ENCODE peak calls at places on chromosomes 5 and 9, in six cellular contexts. One of them, this sample, is unnamed.

GRCh38 chr5:5658226-5658625 is 235.7 kb downstream of the ICE1 start:
- DNase-seq in AG09309: peak
- DNase-seq in heart left ventricle: peak
- DNase-seq in left ventricle myocardium inferior: no peak
- DNase-seq in BJ: peak
- DNase-seq in SK-N-SH: no peak
- DNase-seq in this sample: no peak

GRCh38 chr5:54470677-54471076 is 15.2 kb downstream of the HSPB3 start:
- DNase-seq in AG09309: peak
- DNase-seq in heart left ventricle: no peak
- DNase-seq in left ventricle myocardium inferior: no peak
- DNase-seq in BJ: no peak
- DNase-seq in SK-N-SH: no peak
- DNase-seq in this sample: no peak

GRCh38 chr5:123882305-123882704 is 370.3 kb downstream of the CSNK1G3 start:
- DNase-seq in AG09309: no peak
- DNase-seq in heart left ventricle: no peak
- DNase-seq in left ventricle myocardium inferior: no peak
- DNase-seq in BJ: no peak
- DNase-seq in SK-N-SH: no peak
- DNase-seq in this sample: no peak

GRCh38 chr9:113955076-113955752 is 79.1 kb downstream of the ZNF618 start:
- DNase-seq in AG09309: peak
- DNase-seq in heart left ventricle: no peak
- DNase-seq in left ventricle myocardium inferior: no peak
- DNase-seq in BJ: peak
- DNase-seq in SK-N-SH: no peak
- DNase-seq in this sample: no peak

GRCh38 chr9:4932681-4933080 is 52.4 kb upstream of the JAK2 start:
- DNase-seq in AG09309: no peak
- DNase-seq in heart left ventricle: no peak
- DNase-seq in left ventricle myocardium inferior: no peak
- DNase-seq in BJ: no peak
- DNase-seq in SK-N-SH: no peak
- DNase-seq in this sample: no peak

GRCh38 chr5:25905646-25906045 is 1132.7 kb downstream of the CDH9 start:
- DNase-seq in AG09309: no peak
- DNase-seq in heart left ventricle: no peak
- DNase-seq in left ventricle myocardium inferior: no peak
- DNase-seq in BJ: no peak
- DNase-seq in SK-N-SH: no peak
- DNase-seq in this sample: no peak

GRCh38 chr5:91636351-91636750 is 253.2 kb upstream of the ARRDC3 start:
- DNase-seq in AG09309: no peak
- DNase-seq in heart left ventricle: no peak
- DNase-seq in left ventricle myocardium inferior: no peak
- DNase-seq in BJ: no peak
- DNase-seq in SK-N-SH: no peak
- DNase-seq in this sample: no peak

GRCh38 chr5:133256276-133256675 is 204.5 kb downstream of the HSPA4 start:
- DNase-seq in AG09309: no peak
- DNase-seq in heart left ventricle: no peak
- DNase-seq in left ventricle myocardium inferior: no peak
- DNase-seq in BJ: no peak
- DNase-seq in SK-N-SH: no peak
- DNase-seq in this sample: no peak

DNA sequence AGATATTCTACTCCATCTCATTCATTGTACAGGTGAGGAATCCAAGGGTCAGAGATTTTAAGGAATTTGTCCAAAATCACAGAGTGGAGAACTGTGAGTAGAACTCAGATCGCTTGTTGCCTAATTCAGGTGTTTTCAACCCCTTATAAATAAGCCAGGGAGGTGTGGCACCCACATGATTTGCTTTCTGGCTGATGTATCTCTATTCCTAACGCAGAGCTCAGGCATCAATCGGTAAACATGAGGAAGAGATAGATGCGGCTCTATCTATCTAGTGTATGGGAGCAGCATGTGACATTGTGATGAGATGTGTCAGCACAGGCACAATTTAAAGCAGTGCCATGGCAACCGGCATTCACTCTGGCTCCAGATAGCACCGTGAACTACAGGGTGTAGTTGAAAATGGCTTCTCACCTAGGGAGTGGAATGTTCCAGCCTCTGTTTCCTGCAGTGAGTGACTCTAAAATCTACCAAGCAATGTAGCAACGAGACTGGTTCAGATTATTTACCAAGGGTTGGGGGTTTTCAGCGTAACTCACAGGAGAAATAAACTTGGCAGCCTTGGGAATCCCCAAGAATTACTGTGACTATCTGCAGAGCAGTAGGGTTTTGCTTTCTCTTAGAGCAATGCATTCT is 53.4 kb upstream of the SUB1 start:
- DNase-seq in AG09309: no peak
- DNase-seq in heart left ventricle: no peak
- DNase-seq in left ventricle myocardium inferior: no peak
- DNase-seq in BJ: peak
- DNase-seq in SK-N-SH: no peak
- DNase-seq in this sample: peak
- H3K4me3 ChIP-seq in AG09309: peak
- H3K4me3 ChIP-seq in heart left ventricle: peak
- H3K4me3 ChIP-seq in left ventricle myocardium inferior: no peak
- H3K4me3 ChIP-seq in BJ: no peak
- H3K4me3 ChIP-seq in SK-N-SH: no peak
- H3K4me3 ChIP-seq in this sample: no peak

GRCh38 chr9:76593011-76593347 is 134.0 kb downstream of the GCNT1 start:
- DNase-seq in AG09309: no peak
- DNase-seq in heart left ventricle: no peak
- DNase-seq in left ventricle myocardium inferior: no peak
- DNase-seq in BJ: no peak
- DNase-seq in SK-N-SH: no peak
- DNase-seq in this sample: no peak
- H3K4me3 ChIP-seq in AG09309: no peak
- H3K4me3 ChIP-seq in heart left ventricle: no peak
- H3K4me3 ChIP-seq in left ventricle myocardium inferior: no peak
- H3K4me3 ChIP-seq in BJ: no peak
- H3K4me3 ChIP-seq in SK-N-SH: no peak
- H3K4me3 ChIP-seq in this sample: no peak

DNA sequence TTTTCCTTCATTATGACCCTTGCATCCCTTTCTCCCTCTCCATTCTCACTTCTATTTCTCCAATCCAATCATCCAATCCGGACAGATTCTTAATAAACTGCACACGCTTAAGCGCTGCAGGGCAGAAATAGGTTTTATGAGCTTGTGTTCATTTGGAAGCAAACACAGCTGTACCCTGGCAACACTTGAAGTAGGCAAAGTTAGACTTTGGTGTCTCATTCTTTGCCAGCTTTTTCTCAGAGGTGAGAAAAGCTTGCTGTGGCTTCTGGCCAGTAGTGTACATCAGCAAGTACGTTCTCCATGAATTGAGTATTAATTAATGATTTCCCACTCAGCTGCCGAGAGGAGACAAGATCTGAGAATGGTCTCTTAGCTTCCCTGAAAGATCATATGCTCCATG is 88.5 kb downstream of the FBXO4 start:
- DNase-seq in AG09309: no peak
- DNase-seq in heart left ventricle: no peak
- DNase-seq in left ventricle myocardium inferior: no peak
- DNase-seq in BJ: no peak
- DNase-seq in SK-N-SH: no peak
- DNase-seq in this sample: no peak
- H3K4me3 ChIP-seq in AG09309: no peak
- H3K4me3 ChIP-seq in heart left ventricle: no peak
- H3K4me3 ChIP-seq in left ventricle myocardium inferior: no peak
- H3K4me3 ChIP-seq in BJ: no peak
- H3K4me3 ChIP-seq in SK-N-SH: no peak
- H3K4me3 ChIP-seq in this sample: no peak

GRCh38 chr5:77643654-77644404 is 5.3 kb upstream of the OTP start:
- DNase-seq in AG09309: no peak
- DNase-seq in heart left ventricle: no peak
- DNase-seq in left ventricle myocardium inferior: no peak
- DNase-seq in BJ: no peak
- DNase-seq in SK-N-SH: peak
- DNase-seq in this sample: peak

GRCh38 chr5:77645995-77646639 is 7.6 kb upstream of the OTP start:
- DNase-seq in AG09309: no peak
- DNase-seq in heart left ventricle: no peak
- DNase-seq in left ventricle myocardium inferior: no peak
- DNase-seq in BJ: no peak
- DNase-seq in SK-N-SH: no peak
- DNase-seq in this sample: no peak

GRCh38 chr5:77644443-77645157 is 6.1 kb upstream of the OTP start:
- DNase-seq in AG09309: no peak
- DNase-seq in heart left ventricle: no peak
- DNase-seq in left ventricle myocardium inferior: no peak
- DNase-seq in BJ: no peak
- DNase-seq in SK-N-SH: peak
- DNase-seq in this sample: peak

GRCh38 chr5:77642915-77643653 is 4.6 kb upstream of the OTP start:
- DNase-seq in AG09309: no peak
- DNase-seq in heart left ventricle: no peak
- DNase-seq in left ventricle myocardium inferior: no peak
- DNase-seq in BJ: no peak
- DNase-seq in SK-N-SH: peak
- DNase-seq in this sample: peak

DNA sequence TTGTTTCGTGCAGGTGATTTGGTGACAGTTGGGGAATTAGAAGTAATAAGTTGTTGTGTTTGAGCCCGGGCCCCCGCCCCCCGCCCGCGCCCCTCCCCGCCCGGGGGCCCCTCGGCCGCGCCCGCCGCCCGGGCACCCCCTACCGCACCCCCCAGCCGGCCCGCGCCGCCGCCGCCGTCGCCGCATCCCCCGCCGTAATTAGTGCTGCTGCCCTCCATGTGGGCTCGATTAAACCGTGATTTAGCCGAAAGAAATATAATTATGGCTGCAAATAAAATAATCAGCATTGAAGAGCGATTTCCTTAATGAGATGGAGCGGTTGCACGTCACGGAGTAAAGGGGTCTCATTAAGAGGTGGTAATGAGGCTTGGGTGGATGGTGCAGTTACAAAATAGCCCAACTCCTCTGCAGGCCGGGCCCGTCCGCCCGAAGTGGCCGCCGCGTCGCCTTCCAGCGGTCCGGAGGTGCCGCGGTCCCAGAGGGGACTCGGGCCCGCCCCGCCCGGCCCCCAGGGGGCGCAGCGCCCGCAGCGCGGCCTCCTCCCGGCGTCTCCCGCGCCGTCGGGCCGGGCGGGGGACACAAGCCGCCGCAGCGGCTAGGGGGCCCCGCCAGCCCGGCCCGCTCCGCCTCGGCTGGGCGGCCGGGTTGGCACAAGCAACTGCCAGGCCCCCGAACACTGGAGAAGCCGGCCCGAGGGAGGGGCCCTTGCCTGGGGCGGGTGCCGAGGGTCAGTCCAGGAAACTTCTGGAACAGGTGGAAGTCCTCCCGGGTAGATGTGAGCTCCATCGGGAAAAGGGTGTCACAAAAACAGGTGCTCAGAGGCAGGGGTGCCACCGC is 6.9 kb upstream of the OTP start:
- DNase-seq in AG09309: no peak
- DNase-seq in heart left ventricle: no peak
- DNase-seq in left ventricle myocardium inferior: no peak
- DNase-seq in BJ: no peak
- DNase-seq in SK-N-SH: peak
- DNase-seq in this sample: peak
- H3K4me3 ChIP-seq in AG09309: no peak
- H3K4me3 ChIP-seq in heart left ventricle: peak
- H3K4me3 ChIP-seq in left ventricle myocardium inferior: peak
- H3K4me3 ChIP-seq in BJ: no peak
- H3K4me3 ChIP-seq in SK-N-SH: peak
- H3K4me3 ChIP-seq in this sample: peak

GRCh38 chr5:1175801-1176472 is 25.5 kb upstream of the SLC6A19 start:
- DNase-seq in AG09309: no peak
- DNase-seq in heart left ventricle: peak
- DNase-seq in left ventricle myocardium inferior: peak
- DNase-seq in BJ: no peak
- DNase-seq in SK-N-SH: no peak
- DNase-seq in this sample: no peak

GRCh38 chr5:1173485-1174070 is 27.8 kb upstream of the SLC6A19 start:
- DNase-seq in AG09309: no peak
- DNase-seq in heart left ventricle: no peak
- DNase-seq in left ventricle myocardium inferior: no peak
- DNase-seq in BJ: no peak
- DNase-seq in SK-N-SH: no peak
- DNase-seq in this sample: no peak

GRCh38 chr5:1172670-1173404 is 28.6 kb upstream of the SLC6A19 start:
- DNase-seq in AG09309: no peak
- DNase-seq in heart left ventricle: no peak
- DNase-seq in left ventricle myocardium inferior: no peak
- DNase-seq in BJ: no peak
- DNase-seq in SK-N-SH: no peak
- DNase-seq in this sample: no peak

GRCh38 chr5:1175015-1175414 is 26.4 kb upstream of the SLC6A19 start:
- DNase-seq in AG09309: no peak
- DNase-seq in heart left ventricle: peak
- DNase-seq in left ventricle myocardium inferior: peak
- DNase-seq in BJ: no peak
- DNase-seq in SK-N-SH: no peak
- DNase-seq in this sample: no peak

GRCh38 chr5:1174122-1174936 is 27.1 kb upstream of the SLC6A19 start:
- DNase-seq in AG09309: peak
- DNase-seq in heart left ventricle: peak
- DNase-seq in left ventricle myocardium inferior: peak
- DNase-seq in BJ: peak
- DNase-seq in SK-N-SH: peak
- DNase-seq in this sample: peak
- H3K4me3 ChIP-seq in AG09309: no peak
- H3K4me3 ChIP-seq in heart left ventricle: no peak
- H3K4me3 ChIP-seq in left ventricle myocardium inferior: no peak
- H3K4me3 ChIP-seq in BJ: no peak
- H3K4me3 ChIP-seq in SK-N-SH: no peak
- H3K4me3 ChIP-seq in this sample: no peak

DNA sequence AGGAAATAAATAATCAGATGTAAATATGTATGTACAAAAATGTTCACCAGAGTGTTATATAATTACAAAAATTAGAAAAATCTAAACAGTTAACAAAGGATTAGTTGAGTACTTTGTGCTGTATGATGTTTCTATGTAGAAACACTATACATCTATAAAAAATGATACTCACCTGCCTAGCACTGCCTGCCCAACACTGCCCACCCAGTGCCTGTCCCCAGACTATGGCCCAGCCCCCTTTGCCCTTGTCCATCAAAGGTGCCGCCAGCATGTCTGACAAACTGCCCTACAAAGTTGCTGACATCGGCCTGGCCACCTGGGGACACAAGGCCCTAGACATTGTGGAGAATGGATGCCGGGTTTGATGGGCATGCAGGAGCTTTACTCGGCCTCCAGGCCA is 6.1 kb upstream of the MEGF9 start:
- DNase-seq in AG09309: no peak
- DNase-seq in heart left ventricle: no peak
- DNase-seq in left ventricle myocardium inferior: no peak
- DNase-seq in BJ: no peak
- DNase-seq in SK-N-SH: no peak
- DNase-seq in this sample: no peak
- H3K4me3 ChIP-seq in AG09309: no peak
- H3K4me3 ChIP-seq in heart left ventricle: no peak
- H3K4me3 ChIP-seq in left ventricle myocardium inferior: no peak
- H3K4me3 ChIP-seq in BJ: no peak
- H3K4me3 ChIP-seq in SK-N-SH: no peak
- H3K4me3 ChIP-seq in this sample: no peak

GRCh38 chr5:52804359-52804758 is 16.6 kb downstream of the ITGA1 start:
- DNase-seq in AG09309: no peak
- DNase-seq in heart left ventricle: no peak
- DNase-seq in left ventricle myocardium inferior: no peak
- DNase-seq in BJ: no peak
- DNase-seq in SK-N-SH: no peak
- DNase-seq in this sample: no peak
- H3K4me3 ChIP-seq in AG09309: no peak
- H3K4me3 ChIP-seq in heart left ventricle: peak
- H3K4me3 ChIP-seq in left ventricle myocardium inferior: peak
- H3K4me3 ChIP-seq in BJ: no peak
- H3K4me3 ChIP-seq in SK-N-SH: no peak
- H3K4me3 ChIP-seq in this sample: no peak

This sample was measured in H7.